ENCODE peak calls at places on chromosomes 16 and 17, in six cellular contexts. W is hypothalamus, M is HCT116, U is HFF-Myc, Y is amniotic stem cell, D is PC-3. H is an unnamed sample.

GRCh38 chr17:67435122-67435521 is 58.0 kb downstream of the PITPNC1 start:
- DNase-seq in W (no peak), M (no peak), U (no peak), Y (no peak), D (no peak), H (no peak)

GRCh38 chr17:18280766-18281165 is 20.3 kb downstream of the MIEF2 start:
- DNase-seq in W (no peak), M (no peak), U (no peak), Y (no peak), D (no peak), H (no peak)

GRCh38 chr17:44084921-44085320 is 14.4 kb downstream of the G6PC3 start:
- DNase-seq in W (no peak), M (no peak), U (no peak), Y (no peak), D (no peak), H (no peak)

GRCh38 chr17:81440511-81441244 is 45.4 kb downstream of the BAHCC1 start:
- DNase-seq in W (no peak), M (no peak), U (no peak), Y (no peak), D (peak; percentile 25), H (no peak)

GRCh38 chr16:89001117-89002027 is 24.4 kb upstream of the CBFA2T3 start:
- DNase-seq in W (no peak), M (no peak), U (no peak), Y (no peak), D (no peak), H (no peak)

GRCh38 chr17:2025622-2026309 is 632 bp upstream of the RTN4RL1 start:
- DNase-seq in W (peak; percentile 67), M (no peak), U (no peak), Y (peak; percentile 75), D (peak; percentile 76), H (peak; percentile 24)

GRCh38 chr17:40559016-40559853 is 6.0 kb downstream of the CCR7 start:
- DNase-seq in W (no peak), M (no peak), U (no peak), Y (no peak), D (no peak), H (no peak)

GRCh38 chr16:50841081-50841886 is 99.4 kb downstream of the CYLD start:
- DNase-seq in W (no peak), M (no peak), U (no peak), Y (no peak), D (no peak), H (no peak)

H was measured in SJSA1.